ENCODE peak calls at places on chromosome 17, in five cellular contexts. One of them, this sample, is unnamed.
A peak's percentile ranks its signal among the peaks of the same experiment; 100 is the strongest.

GRCh38 chr17:78817123-78817522 is 23.5 kb downstream of the USP36 start:
- DNase-seq in myocyte: no peak
- DNase-seq in NCI-H1092 treated with DMSO at 0.1 percent for 48 hours: no peak
- DNase-seq in astrocyte of the hippocampus: no peak
- DNase-seq in posterior cingulate gyrus: no peak
- DNase-seq in this sample: no peak

GRCh38 chr17:36652716-36653115 is 51.3 kb downstream of the MRM1 start:
- DNase-seq in myocyte: no peak
- DNase-seq in NCI-H1092 treated with DMSO at 0.1 percent for 48 hours: no peak
- DNase-seq in astrocyte of the hippocampus: no peak
- DNase-seq in posterior cingulate gyrus: no peak
- DNase-seq in this sample: no peak

GRCh38 chr17:29883497-29883896 is 46.5 kb downstream of the SSH2 start:
- DNase-seq in myocyte: no peak
- DNase-seq in NCI-H1092 treated with DMSO at 0.1 percent for 48 hours: no peak
- DNase-seq in astrocyte of the hippocampus: no peak
- DNase-seq in posterior cingulate gyrus: no peak
- DNase-seq in this sample: no peak

GRCh38 chr17:51508048-51508447 is 247.7 kb downstream of the UTP18 start:
- DNase-seq in myocyte: no peak
- DNase-seq in NCI-H1092 treated with DMSO at 0.1 percent for 48 hours: peak; percentile 27
- DNase-seq in astrocyte of the hippocampus: no peak
- DNase-seq in posterior cingulate gyrus: peak; percentile 71
- DNase-seq in this sample: no peak

GRCh38 chr17:67392111-67392510 is 15.0 kb downstream of the PITPNC1 start:
- DNase-seq in myocyte: no peak
- DNase-seq in NCI-H1092 treated with DMSO at 0.1 percent for 48 hours: no peak
- DNase-seq in astrocyte of the hippocampus: no peak
- DNase-seq in posterior cingulate gyrus: no peak
- DNase-seq in this sample: no peak

GRCh38 chr17:1485311-1485747 is 7.2 kb downstream of the MYO1C start:
- DNase-seq in myocyte: peak; percentile 65
- DNase-seq in NCI-H1092 treated with DMSO at 0.1 percent for 48 hours: no peak
- DNase-seq in astrocyte of the hippocampus: peak; percentile 55
- DNase-seq in posterior cingulate gyrus: no peak
- DNase-seq in this sample: peak; percentile 80

GRCh38 chr17:6995500-6996255 is at the start of gene ALOX12:
- DNase-seq in myocyte: no peak
- DNase-seq in NCI-H1092 treated with DMSO at 0.1 percent for 48 hours: no peak
- DNase-seq in astrocyte of the hippocampus: peak; percentile 37
- DNase-seq in posterior cingulate gyrus: no peak
- DNase-seq in this sample: peak; percentile 25

GRCh38 chr17:81537856-81538555 is 9.8 kb downstream of the FSCN2 start:
- DNase-seq in myocyte: peak; percentile 92
- DNase-seq in NCI-H1092 treated with DMSO at 0.1 percent for 48 hours: peak; percentile 79
- DNase-seq in astrocyte of the hippocampus: no peak
- DNase-seq in posterior cingulate gyrus: no peak
- DNase-seq in this sample: no peak

GRCh38 chr17:3895354-3895753 is 2.5 kb upstream of the CAMKK1 start:
- DNase-seq in myocyte: no peak
- DNase-seq in NCI-H1092 treated with DMSO at 0.1 percent for 48 hours: no peak
- DNase-seq in astrocyte of the hippocampus: no peak
- DNase-seq in posterior cingulate gyrus: no peak
- DNase-seq in this sample: no peak

GRCh38 chr17:17018612-17019429 is 23.4 kb upstream of the MPRIP start:
- DNase-seq in myocyte: no peak
- DNase-seq in NCI-H1092 treated with DMSO at 0.1 percent for 48 hours: no peak
- DNase-seq in astrocyte of the hippocampus: no peak
- DNase-seq in posterior cingulate gyrus: no peak
- DNase-seq in this sample: no peak

GRCh38 chr17:80899402-80900268 is 92.0 kb upstream of the CHMP6 start:
- DNase-seq in myocyte: no peak
- DNase-seq in NCI-H1092 treated with DMSO at 0.1 percent for 48 hours: no peak
- DNase-seq in astrocyte of the hippocampus: no peak
- DNase-seq in posterior cingulate gyrus: no peak
- DNase-seq in this sample: peak; percentile 80

GRCh38 chr17:61405686-61406542 is 6.3 kb downstream of the TBX2 start:
- DNase-seq in myocyte: no peak
- DNase-seq in NCI-H1092 treated with DMSO at 0.1 percent for 48 hours: no peak
- DNase-seq in astrocyte of the hippocampus: no peak
- DNase-seq in posterior cingulate gyrus: peak; percentile 58
- DNase-seq in this sample: no peak

GRCh38 chr17:41492351-41492750 is 2.6 kb upstream of the KRT36 start:
- DNase-seq in myocyte: no peak
- DNase-seq in NCI-H1092 treated with DMSO at 0.1 percent for 48 hours: no peak
- DNase-seq in astrocyte of the hippocampus: no peak
- DNase-seq in posterior cingulate gyrus: no peak
- DNase-seq in this sample: no peak

GRCh38 chr17:40548982-40549680 is 16.1 kb downstream of the CCR7 start:
- DNase-seq in myocyte: peak; percentile 72
- DNase-seq in NCI-H1092 treated with DMSO at 0.1 percent for 48 hours: peak; percentile 52
- DNase-seq in astrocyte of the hippocampus: peak; percentile 65
- DNase-seq in posterior cingulate gyrus: no peak
- DNase-seq in this sample: no peak

GRCh38 chr17:34637548-34638525 is 58.5 kb downstream of the TMEM132E start:
- DNase-seq in myocyte: peak; percentile 55
- DNase-seq in NCI-H1092 treated with DMSO at 0.1 percent for 48 hours: peak; percentile 61
- DNase-seq in astrocyte of the hippocampus: peak; percentile 84
- DNase-seq in posterior cingulate gyrus: peak; percentile 89
- DNase-seq in this sample: peak; percentile 86

GRCh38 chr17:31533546-31534155 is 142.2 kb downstream of the RAB11FIP4 start:
- DNase-seq in myocyte: peak; percentile 75
- DNase-seq in NCI-H1092 treated with DMSO at 0.1 percent for 48 hours: peak; percentile 18
- DNase-seq in astrocyte of the hippocampus: peak; percentile 86
- DNase-seq in posterior cingulate gyrus: peak; percentile 91
- DNase-seq in this sample: no peak

GRCh38 chr17:30547778-30548177 is 70.6 kb downstream of the GOSR1 start:
- DNase-seq in myocyte: no peak
- DNase-seq in NCI-H1092 treated with DMSO at 0.1 percent for 48 hours: no peak
- DNase-seq in astrocyte of the hippocampus: no peak
- DNase-seq in posterior cingulate gyrus: no peak
- DNase-seq in this sample: no peak

GRCh38 chr17:55117063-55117611 is 147.6 kb upstream of the HLF start:
- DNase-seq in myocyte: peak; percentile 13
- DNase-seq in NCI-H1092 treated with DMSO at 0.1 percent for 48 hours: no peak
- DNase-seq in astrocyte of the hippocampus: no peak
- DNase-seq in posterior cingulate gyrus: no peak
- DNase-seq in this sample: no peak

GRCh38 chr17:77345260-77345910 is 204.6 kb downstream of the SEC14L1 start:
- DNase-seq in myocyte: no peak
- DNase-seq in NCI-H1092 treated with DMSO at 0.1 percent for 48 hours: no peak
- DNase-seq in astrocyte of the hippocampus: no peak
- DNase-seq in posterior cingulate gyrus: no peak
- DNase-seq in this sample: no peak

GRCh38 chr17:36183001-36183810 is 6.8 kb upstream of the TBC1D3B start:
- DNase-seq in myocyte: peak; percentile 39
- DNase-seq in NCI-H1092 treated with DMSO at 0.1 percent for 48 hours: no peak
- DNase-seq in astrocyte of the hippocampus: peak; percentile 91
- DNase-seq in posterior cingulate gyrus: peak; percentile 82
- DNase-seq in this sample: peak; percentile 62

GRCh38 chr17:65850486-65850885 is 289.0 kb upstream of the AXIN2 start:
- DNase-seq in myocyte: peak; percentile 4
- DNase-seq in NCI-H1092 treated with DMSO at 0.1 percent for 48 hours: no peak
- DNase-seq in astrocyte of the hippocampus: no peak
- DNase-seq in posterior cingulate gyrus: no peak
- DNase-seq in this sample: peak; percentile 10

GRCh38 chr17:29292071-29292991 is 1.6 kb downstream of the NUFIP2 start:
- DNase-seq in myocyte: peak; percentile 73
- DNase-seq in NCI-H1092 treated with DMSO at 0.1 percent for 48 hours: peak; percentile 42
- DNase-seq in astrocyte of the hippocampus: peak; percentile 79
- DNase-seq in posterior cingulate gyrus: peak; percentile 85
- DNase-seq in this sample: peak; percentile 32

GRCh38 chr17:64056269-64057005 is 36.0 kb upstream of the ICAM2 start:
- DNase-seq in myocyte: no peak
- DNase-seq in NCI-H1092 treated with DMSO at 0.1 percent for 48 hours: no peak
- DNase-seq in astrocyte of the hippocampus: no peak
- DNase-seq in posterior cingulate gyrus: no peak
- DNase-seq in this sample: peak; percentile 75

GRCh38 chr17:29589524-29590260 is at the start of gene GIT1:
- DNase-seq in myocyte: peak; percentile 90
- DNase-seq in NCI-H1092 treated with DMSO at 0.1 percent for 48 hours: peak; percentile 80
- DNase-seq in astrocyte of the hippocampus: peak; percentile 96
- DNase-seq in posterior cingulate gyrus: peak; percentile 94
- DNase-seq in this sample: peak; percentile 99

GRCh38 chr17:44900894-44901293 is 1.6 kb upstream of the EFTUD2 start:
- DNase-seq in myocyte: peak; percentile 64
- DNase-seq in NCI-H1092 treated with DMSO at 0.1 percent for 48 hours: no peak
- DNase-seq in astrocyte of the hippocampus: peak; percentile 86
- DNase-seq in posterior cingulate gyrus: no peak
- DNase-seq in this sample: no peak

GRCh38 chr17:29141484-29141835 is 38.7 kb downstream of the MYO18A start:
- DNase-seq in myocyte: no peak
- DNase-seq in NCI-H1092 treated with DMSO at 0.1 percent for 48 hours: no peak
- DNase-seq in astrocyte of the hippocampus: no peak
- DNase-seq in posterior cingulate gyrus: no peak
- DNase-seq in this sample: no peak

GRCh38 chr17:54864070-54864469 is 36.6 kb upstream of the TOM1L1 start:
- DNase-seq in myocyte: no peak
- DNase-seq in NCI-H1092 treated with DMSO at 0.1 percent for 48 hours: no peak
- DNase-seq in astrocyte of the hippocampus: no peak
- DNase-seq in posterior cingulate gyrus: no peak
- DNase-seq in this sample: no peak

GRCh38 chr17:64250211-64250835 is 12.7 kb downstream of the TEX2 start:
- DNase-seq in myocyte: no peak
- DNase-seq in NCI-H1092 treated with DMSO at 0.1 percent for 48 hours: no peak
- DNase-seq in astrocyte of the hippocampus: no peak
- DNase-seq in posterior cingulate gyrus: no peak
- DNase-seq in this sample: no peak

GRCh38 chr17:8326591-8327583 is 12.8 kb upstream of the ODF4 start:
- DNase-seq in myocyte: peak; percentile 18
- DNase-seq in NCI-H1092 treated with DMSO at 0.1 percent for 48 hours: peak; percentile 8
- DNase-seq in astrocyte of the hippocampus: peak; percentile 56
- DNase-seq in posterior cingulate gyrus: peak; percentile 67
- DNase-seq in this sample: peak; percentile 50

GRCh38 chr17:37488009-37488604 is 1.6 kb upstream of the DUSP14 start:
- DNase-seq in myocyte: peak; percentile 82
- DNase-seq in NCI-H1092 treated with DMSO at 0.1 percent for 48 hours: peak; percentile 40
- DNase-seq in astrocyte of the hippocampus: peak; percentile 93
- DNase-seq in posterior cingulate gyrus: no peak
- DNase-seq in this sample: no peak

GRCh38 chr17:13593757-13594156 is 8.0 kb downstream of the HS3ST3A1 start:
- DNase-seq in myocyte: peak; percentile 30
- DNase-seq in NCI-H1092 treated with DMSO at 0.1 percent for 48 hours: no peak
- DNase-seq in astrocyte of the hippocampus: no peak
- DNase-seq in posterior cingulate gyrus: no peak
- DNase-seq in this sample: no peak

GRCh38 chr17:76681222-76682137 is 29.3 kb downstream of the MXRA7 start:
- DNase-seq in myocyte: peak; percentile 96
- DNase-seq in NCI-H1092 treated with DMSO at 0.1 percent for 48 hours: peak; percentile 69
- DNase-seq in astrocyte of the hippocampus: peak; percentile 82
- DNase-seq in posterior cingulate gyrus: peak; percentile 89
- DNase-seq in this sample: peak; percentile 75

GRCh38 chr17:82830249-82830661 is 9.6 kb downstream of the ZNF750 start:
- DNase-seq in myocyte: no peak
- DNase-seq in NCI-H1092 treated with DMSO at 0.1 percent for 48 hours: no peak
- DNase-seq in astrocyte of the hippocampus: peak; percentile 52
- DNase-seq in posterior cingulate gyrus: peak; percentile 85
- DNase-seq in this sample: no peak

GRCh38 chr17:40555296-40556190 is 9.7 kb downstream of the CCR7 start:
- DNase-seq in myocyte: no peak
- DNase-seq in NCI-H1092 treated with DMSO at 0.1 percent for 48 hours: no peak
- DNase-seq in astrocyte of the hippocampus: no peak
- DNase-seq in posterior cingulate gyrus: no peak
- DNase-seq in this sample: no peak

GRCh38 chr17:78890111-78890897 is 12.7 kb downstream of the CEP295NL start:
- DNase-seq in myocyte: no peak
- DNase-seq in NCI-H1092 treated with DMSO at 0.1 percent for 48 hours: no peak
- DNase-seq in astrocyte of the hippocampus: no peak
- DNase-seq in posterior cingulate gyrus: peak; percentile 83
- DNase-seq in this sample: peak; percentile 70

GRCh38 chr17:30819941-30820705 is 4.4 kb downstream of the CRLF3 start:
- DNase-seq in myocyte: no peak
- DNase-seq in NCI-H1092 treated with DMSO at 0.1 percent for 48 hours: no peak
- DNase-seq in astrocyte of the hippocampus: no peak
- DNase-seq in posterior cingulate gyrus: no peak
- DNase-seq in this sample: no peak

GRCh38 chr17:73748521-73748920 is 104.3 kb upstream of the SDK2 start:
- DNase-seq in myocyte: no peak
- DNase-seq in NCI-H1092 treated with DMSO at 0.1 percent for 48 hours: peak; percentile 93
- DNase-seq in astrocyte of the hippocampus: no peak
- DNase-seq in posterior cingulate gyrus: no peak
- DNase-seq in this sample: no peak

GRCh38 chr17:80743181-80743771 is 198.6 kb downstream of the RPTOR start:
- DNase-seq in myocyte: no peak
- DNase-seq in NCI-H1092 treated with DMSO at 0.1 percent for 48 hours: peak; percentile 35
- DNase-seq in astrocyte of the hippocampus: no peak
- DNase-seq in posterior cingulate gyrus: peak; percentile 85
- DNase-seq in this sample: no peak